ENCODE peak calls at places on chromosome 20, in six cellular contexts. N, C, Q, T, E and S are unnamed samples.

GRCh38 chr20:25227317-25227831 is 20.5 kb upstream of the PYGB start:
- DNase-seq in E (no peak), T (no peak), N (peak; percentile 80), Q (no peak), C (no peak), S (no peak)

GRCh38 chr20:2515203-2515602 is 6.5 kb upstream of the ZNF343 start:
- DNase-seq in Q (no peak), N (no peak), C (no peak), T (no peak), E (no peak), S (no peak)

GRCh38 chr20:62405108-62405980 is 1.7 kb downstream of the CABLES2 start:
- DNase-seq in Q (no peak), E (peak; percentile 69), T (peak; percentile 12), C (no peak), N (no peak), S (no peak)

GRCh38 chr20:14919473-14920157 is 582.2 kb upstream of the FLRT3 start:
- DNase-seq in Q (no peak), T (no peak), C (no peak), E (peak; percentile 69), N (peak; percentile 18), S (no peak)

GRCh38 chr20:50558483-50558925 is 48.3 kb downstream of the PTPN1 start:
- DNase-seq in E (peak; percentile 40), Q (no peak), N (peak; percentile 86), T (peak; percentile 49), C (no peak), S (no peak)

GRCh38 chr20:32727663-32728062 is 15.6 kb downstream of the COMMD7 start:
- DNase-seq in C (no peak), T (peak; percentile 73), Q (no peak), N (no peak), E (peak; percentile 48), S (peak; percentile 43)

GRCh38 chr20:1932971-1933370 is 37.8 kb downstream of the SIRPA start:
- DNase-seq in T (no peak), C (no peak), E (no peak), N (no peak), Q (no peak), S (no peak)

GRCh38 chr20:11675920-11676617 is 241.6 kb upstream of the BTBD3 start:
- DNase-seq in N (no peak), C (no peak), Q (no peak), E (no peak), T (no peak), S (no peak)

GRCh38 chr20:1209447-1210387 is 6.5 kb downstream of the C20orf202 start:
- DNase-seq in T (no peak), C (no peak), E (peak; percentile 73), Q (no peak), N (no peak), S (no peak)

GRCh38 chr20:5191829-5192569 is 65.2 kb downstream of the CDS2 start:
- DNase-seq in T (peak; percentile 39), C (peak; percentile 20), Q (peak; percentile 66), E (peak; percentile 78), N (peak; percentile 47), S (no peak)

GRCh38 chr20:49595811-49596545 is 28.0 kb upstream of the PTGIS start:
- DNase-seq in C (peak; percentile 22), N (peak; percentile 29), T (no peak), E (no peak), Q (no peak), S (no peak)

GRCh38 chr20:61223121-61223520 is 28.9 kb upstream of the CDH4 start:
- DNase-seq in C (no peak), Q (no peak), N (no peak), T (no peak), E (no peak), S (no peak)

GRCh38 chr20:20820780-20821495 is 108.5 kb upstream of the RALGAPA2 start:
- DNase-seq in E (peak; percentile 67), C (no peak), N (no peak), T (no peak), Q (no peak), S (no peak)

GRCh38 chr20:24992420-24993205 is at the start of gene APMAP:
- DNase-seq in N (peak; percentile 96), C (peak; percentile 98), T (peak; percentile 65), Q (peak; percentile 94), E (peak; percentile 95), S (peak; percentile 72)

GRCh38 chr20:5400164-5400762 is 83.5 kb upstream of the PROKR2 start:
- DNase-seq in E (peak; percentile 43), T (no peak), C (no peak), N (peak; percentile 8), Q (no peak), S (no peak)

GRCh38 chr20:10074513-10074912 is 39.7 kb downstream of the ANKEF1 start:
- DNase-seq in Q (no peak), C (no peak), N (peak; percentile 60), E (no peak), T (peak; percentile 91), S (peak; percentile 50)

GRCh38 chr20:32651537-32651936 is 22.2 kb downstream of the C20orf203 start:
- DNase-seq in Q (no peak), E (no peak), T (no peak), N (no peak), C (no peak), S (no peak)

GRCh38 chr20:1817577-1818211 is 77.5 kb upstream of the SIRPA start:
- DNase-seq in C (no peak), T (no peak), N (no peak), E (no peak), Q (no peak), S (no peak)

GRCh38 chr20:12053348-12053747 is 135.7 kb downstream of the BTBD3 start:
- DNase-seq in T (no peak), C (no peak), N (peak; percentile 12), E (peak; percentile 92), Q (no peak), S (no peak)

GRCh38 chr20:7090753-7091310 is 323.3 kb downstream of the BMP2 start:
- DNase-seq in N (no peak), Q (no peak), T (no peak), E (peak; percentile 49), C (no peak), S (no peak)

GRCh38 chr20:44196278-44196677 is 9.3 kb upstream of the JPH2 start:
- DNase-seq in C (no peak), E (no peak), T (no peak), N (no peak), Q (no peak), S (no peak)

GRCh38 chr20:41178495-41178894 is 41.2 kb downstream of the PLCG1 start:
- DNase-seq in N (no peak), T (no peak), Q (no peak), C (peak; percentile 6), E (no peak), S (no peak)

GRCh38 chr20:25369971-25370370 is 20.7 kb downstream of the ABHD12 start:
- DNase-seq in N (peak; percentile 78), E (no peak), C (no peak), Q (no peak), T (no peak), S (no peak)

GRCh38 chr20:41512624-41513023 is 105.6 kb downstream of the CHD6 start:
- DNase-seq in E (no peak), C (no peak), Q (no peak), T (no peak), N (no peak), S (no peak)

GRCh38 chr20:25452333-25452732 is 44.9 kb downstream of the GINS1 start:
- DNase-seq in E (no peak), N (no peak), Q (no peak), T (no peak), C (no peak), S (no peak)

GRCh38 chr20:40821438-40821837 is 132.4 kb upstream of the MAFB start:
- DNase-seq in T (no peak), C (no peak), N (no peak), E (no peak), Q (no peak), S (no peak)

GRCh38 chr20:49603209-49603627 is 35.3 kb upstream of the PTGIS start:
- DNase-seq in C (no peak), E (peak; percentile 67), N (no peak), Q (no peak), T (no peak), S (no peak)

DNA sequence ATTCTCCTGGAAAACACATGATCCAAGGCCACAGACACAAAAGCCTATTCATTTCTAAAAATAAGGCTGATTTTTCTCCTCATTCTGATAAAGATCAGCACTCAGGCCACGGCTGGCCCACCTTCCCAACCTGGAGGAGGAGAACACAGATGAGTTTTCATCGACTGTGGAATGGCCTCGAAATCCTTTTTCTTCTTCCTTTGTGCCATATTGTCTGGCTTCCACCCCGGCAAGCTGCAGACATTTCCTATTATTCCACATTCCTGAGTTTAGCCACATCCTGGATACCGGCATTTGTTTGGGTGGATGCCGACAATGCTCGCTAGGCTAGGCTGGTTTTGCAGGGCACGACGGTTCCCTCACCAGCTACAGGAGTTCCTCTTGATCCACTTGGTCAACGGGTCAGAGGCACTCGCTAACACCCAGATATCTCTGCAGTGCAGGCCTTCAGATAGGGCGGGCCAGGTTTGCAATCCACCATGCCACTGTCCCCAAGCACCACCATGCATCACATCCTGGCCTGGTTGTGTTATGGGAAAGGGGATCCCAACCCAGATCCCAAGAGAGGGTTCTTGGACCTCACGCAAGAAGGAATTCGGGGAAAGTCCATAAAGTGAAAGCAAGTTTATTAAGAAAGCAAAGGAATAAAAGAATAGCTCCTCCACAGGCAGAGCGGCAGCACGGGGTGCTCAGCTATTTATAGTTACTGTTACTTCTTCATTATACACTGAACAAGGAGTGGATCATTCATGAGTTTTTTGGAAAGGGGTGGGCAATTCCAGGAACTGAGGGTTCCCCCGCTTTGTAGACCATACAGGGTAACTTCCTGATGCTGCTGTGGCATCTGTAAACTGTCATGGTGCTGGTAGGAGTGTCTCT is 4.2 kb upstream of the CTSZ start:
- DNase-seq in T (peak; percentile 45), C (no peak), Q (no peak), N (peak; percentile 92), E (peak; percentile 83), S (peak; percentile 74)
- H3K4me3 ChIP-seq in T (no peak overlapping the region), C (no peak overlapping the region), Q (no peak overlapping the region), N (no peak overlapping the region), E (no peak overlapping the region), S (no peak overlapping the region)

GRCh38 chr20:52172392-52173047 is 19.1 kb downstream of the ZFP64 start:
- DNase-seq in Q (no peak), T (no peak), E (no peak), C (no peak), N (no peak), S (no peak)
- H3K4me3 ChIP-seq in Q (no peak overlapping the region), T (no peak overlapping the region), E (no peak overlapping the region), C (no peak overlapping the region), N (no peak overlapping the region), S (no peak overlapping the region)

GRCh38 chr20:47596003-47596571 is 94.4 kb downstream of the NCOA3 start:
- DNase-seq in Q (no peak), C (no peak), T (no peak), N (no peak), E (no peak), S (no peak)

GRCh38 chr20:47594157-47594556 is 92.5 kb downstream of the NCOA3 start:
- DNase-seq in N (no peak), T (no peak), C (no peak), Q (no peak), E (no peak), S (no peak)

GRCh38 chr20:47586648-47587306 is 85.1 kb downstream of the NCOA3 start:
- DNase-seq in Q (no peak), N (no peak), T (peak; percentile 25), E (peak; percentile 35), C (no peak), S (no peak)

GRCh38 chr20:47588158-47588557 is 86.5 kb downstream of the NCOA3 start:
- DNase-seq in E (no peak), N (no peak), T (no peak), C (no peak), Q (no peak), S (no peak)

GRCh38 chr20:47591231-47591630 is 89.5 kb downstream of the NCOA3 start:
- DNase-seq in C (no peak), Q (no peak), T (no peak), N (no peak), E (no peak), S (no peak)
- H3K4me3 ChIP-seq in C (no peak overlapping the region), Q (no peak overlapping the region), T (no peak overlapping the region), N (no peak overlapping the region), E (no peak overlapping the region), S (no peak overlapping the region)

GRCh38 chr20:31593221-31594001 is 11.7 kb upstream of the ID1 start:
- DNase-seq in Q (no peak), C (no peak), T (peak; percentile 73), N (peak; percentile 84), E (no peak), S (no peak)
- H3K4me3 ChIP-seq in Q (no peak overlapping the region), C (no peak overlapping the region), T (no peak overlapping the region), N (no peak overlapping the region), E (no peak overlapping the region), S (no peak overlapping the region)